ENCODE peak calls at places on chromosomes 2 and 18, in seven cellular contexts. C is kidney glomerular epithelial cell, G is neuronal stem cell, F is RPMI8226, S is IMR-90, K is cardiac muscle cell, M is iPS-NIHi11. V is an unnamed sample.

GRCh38 chr18:45102863-45103262 is 422.2 kb downstream of the SETBP1 start:
- DNase-seq in S (no peak), G (no peak), K (no peak), C (no peak), F (no peak), M (no peak), V (no peak)

GRCh38 chr2:210475726-210476125 is 833 bp downstream of the LANCL1 start:
- DNase-seq in K (no peak), C (no peak), M (no peak), F (no peak), S (no peak), G (no peak), V (no peak)

GRCh38 chr2:17583166-17583565 is 42.7 kb downstream of the VSNL1 start:
- DNase-seq in S (no peak), M (no peak), K (no peak), C (no peak), F (no peak), G (no peak), V (no peak)

GRCh38 chr18:23573948-23574431 is 12.3 kb downstream of the NPC1 start:
- DNase-seq in S (peak; percentile 72), K (no peak), F (no peak), M (peak; percentile 31), C (peak; percentile 33), G (no peak), V (no peak)

GRCh38 chr2:20104900-20105545 is 53.6 kb upstream of the LAPTM4A start:
- DNase-seq in F (peak; percentile 61), G (no peak), M (no peak), K (no peak), S (no peak), C (no peak), V (no peak)

GRCh38 chr2:98664323-98664722 is 55.9 kb downstream of the UNC50 start:
- DNase-seq in M (no peak), F (no peak), G (no peak), K (no peak), C (no peak), S (no peak), V (no peak)

GRCh38 chr18:9637036-9637767 is 22.8 kb upstream of the PPP4R1 start:
- DNase-seq in G (no peak), K (no peak), S (peak; percentile 57), M (no peak), C (no peak), F (no peak), V (no peak)

GRCh38 chr2:44952143-44952805 is 10.8 kb downstream of the SIX3 start:
- DNase-seq in M (peak; percentile 81), K (peak; percentile 84), F (peak; percentile 55), G (peak; percentile 89), C (peak; percentile 41), S (peak; percentile 34), V (no peak)

GRCh38 chr2:88159955-88160415 is 10.2 kb upstream of the THNSL2 start:
- DNase-seq in G (peak; percentile 51), F (peak; percentile 61), C (peak; percentile 59), M (peak; percentile 73), S (peak; percentile 67), K (peak; percentile 83), V (peak; percentile 43)

GRCh38 chr2:109438773-109439191 is 175.0 kb downstream of the SEPTIN10 start:
- DNase-seq in M (no peak), K (no peak), F (no peak), S (peak; percentile 86), G (no peak), C (no peak), V (no peak)

GRCh38 chr2:230713331-230714121 is 884 bp downstream of the CAB39 start:
- DNase-seq in K (peak; percentile 67), S (no peak), G (peak; percentile 20), F (peak; percentile 14), M (peak; percentile 38), C (peak; percentile 69), V (no peak)

GRCh38 chr2:197208841-197209240 is 101.7 kb downstream of the ANKRD44 start:
- DNase-seq in G (no peak), C (peak; percentile 88), M (no peak), K (no peak), F (no peak), S (no peak), V (no peak)

GRCh38 chr2:148674063-148675020 is 29.8 kb downstream of the EPC2 start:
- DNase-seq in F (peak; percentile 57), S (peak; percentile 77), C (peak; percentile 29), G (peak; percentile 15), K (no peak), M (peak; percentile 68), V (no peak)

GRCh38 chr2:217650716-217651360 is 352.0 kb downstream of the TNS1 start:
- DNase-seq in K (peak; percentile 73), M (peak; percentile 84), F (peak; percentile 63), G (peak; percentile 69), S (peak; percentile 66), C (peak; percentile 97), V (peak; percentile 42)

GRCh38 chr2:159300586-159300985 is 14.1 kb upstream of the WDSUB1 start:
- DNase-seq in M (no peak), G (no peak), K (no peak), C (no peak), S (no peak), F (no peak), V (no peak)

GRCh38 chr18:76377359-76377756 is 117.7 kb downstream of the ZNF516 start:
- DNase-seq in G (no peak), F (no peak), K (no peak), S (no peak), M (no peak), C (no peak), V (no peak)

GRCh38 chr2:217901400-217901799 is 101.4 kb downstream of the TNS1 start:
- DNase-seq in K (no peak), G (no peak), F (no peak), S (no peak), M (no peak), C (no peak), V (no peak)

GRCh38 chr2:26864226-26864625 is 16.3 kb downstream of the DPYSL5 start:
- DNase-seq in S (no peak), K (no peak), G (no peak), C (no peak), F (no peak), M (no peak), V (no peak)

GRCh38 chr2:26997394-26997793 is 27.0 kb downstream of the MAPRE3 start:
- DNase-seq in C (no peak), S (no peak), G (peak; percentile 4), K (no peak), M (no peak), F (no peak), V (no peak)

GRCh38 chr2:81734981-81735380 is 1430.4 kb upstream of the LRRTM1 start:
- DNase-seq in C (no peak), G (no peak), M (no peak), F (no peak), S (peak; percentile 40), K (no peak), V (no peak)

GRCh38 chr2:5501807-5502206 is 190.4 kb upstream of the SOX11 start:
- DNase-seq in K (no peak), S (no peak), M (no peak), C (no peak), F (no peak), G (no peak), V (no peak)

GRCh38 chr2:105712981-105713596 is 31.6 kb upstream of the NCK2 start:
- DNase-seq in F (peak; percentile 92), M (no peak), K (no peak), G (no peak), C (peak; percentile 8), S (peak; percentile 19), V (no peak)

GRCh38 chr18:57466745-57467144 is 31.6 kb downstream of the ONECUT2 start:
- DNase-seq in K (no peak), G (no peak), M (peak; percentile 50), S (no peak), F (peak; percentile 22), C (no peak), V (no peak)

GRCh38 chr2:112149866-112150435 is 11.8 kb downstream of the FBLN7 start:
- DNase-seq in C (no peak), M (no peak), K (no peak), F (no peak), S (no peak), G (no peak), V (no peak)

GRCh38 chr2:105141099-105141614 is 100.4 kb upstream of the GPR45 start:
- DNase-seq in F (no peak), G (no peak), S (no peak), K (no peak), M (no peak), C (no peak), V (peak; percentile 10)

GRCh38 chr18:74468547-74469014 is 11.5 kb upstream of the DIPK1C start:
- DNase-seq in F (no peak), K (no peak), G (no peak), S (no peak), C (no peak), M (no peak), V (peak; percentile 58)